ENCODE peak calls at places on chromosomes 12 and 14, in four cellular contexts. One of them, this sample, is unnamed.

GRCh38 chr14:92475451-92476187 is 38.0 kb upstream of the RIN3 start:
- DNase-seq in dorsolateral prefrontal cortex: no peak
- DNase-seq in CMK: no peak
- DNase-seq in Caki2: no peak
- DNase-seq in this sample: no peak

GRCh38 chr14:53458368-53458814 is 305.3 kb upstream of the DDHD1 start:
- DNase-seq in dorsolateral prefrontal cortex: no peak
- DNase-seq in CMK: no peak
- DNase-seq in Caki2: peak
- DNase-seq in this sample: peak

GRCh38 chr12:570949-571794 is 92.1 kb downstream of the NINJ2 start:
- DNase-seq in dorsolateral prefrontal cortex: no peak
- DNase-seq in CMK: no peak
- DNase-seq in Caki2: peak
- DNase-seq in this sample: no peak

GRCh38 chr14:104536942-104537612 is 42.5 kb upstream of the C14orf180 start:
- DNase-seq in Caki2: no peak
- DNase-seq in dorsolateral prefrontal cortex: no peak
- DNase-seq in CMK: no peak
- DNase-seq in this sample: peak

GRCh38 chr12:54891717-54892478 is 37.6 kb downstream of the MUCL1 start:
- DNase-seq in Caki2: no peak
- DNase-seq in dorsolateral prefrontal cortex: no peak
- DNase-seq in CMK: no peak
- DNase-seq in this sample: no peak

GRCh38 chr14:102828201-102828600 is 51.0 kb downstream of the TRAF3 start:
- DNase-seq in CMK: no peak
- DNase-seq in Caki2: no peak
- DNase-seq in dorsolateral prefrontal cortex: no peak
- DNase-seq in this sample: no peak

GRCh38 chr12:52359511-52360103 is 7.7 kb downstream of the KRT85 start:
- DNase-seq in CMK: no peak
- DNase-seq in dorsolateral prefrontal cortex: no peak
- DNase-seq in Caki2: no peak
- DNase-seq in this sample: no peak

GRCh38 chr14:105863296-105864108 is 337.1 kb downstream of the TMEM121 start:
- DNase-seq in Caki2: no peak
- DNase-seq in dorsolateral prefrontal cortex: peak
- DNase-seq in CMK: no peak
- DNase-seq in this sample: no peak

GRCh38 chr12:71708658-71709057 is 22.8 kb downstream of the TMEM19 start:
- DNase-seq in CMK: no peak
- DNase-seq in Caki2: no peak
- DNase-seq in dorsolateral prefrontal cortex: no peak
- DNase-seq in this sample: no peak

GRCh38 chr12:9364224-9365176 is 156.3 kb upstream of the PZP start:
- DNase-seq in Caki2: no peak
- DNase-seq in dorsolateral prefrontal cortex: peak
- DNase-seq in CMK: peak
- DNase-seq in this sample: peak

GRCh38 chr14:61925043-61925442 is 162.8 kb downstream of the SNAPC1 start:
- DNase-seq in dorsolateral prefrontal cortex: peak
- DNase-seq in Caki2: no peak
- DNase-seq in CMK: no peak
- DNase-seq in this sample: no peak

GRCh38 chr14:48429512-48429911 is 754.1 kb upstream of the MDGA2 start:
- DNase-seq in dorsolateral prefrontal cortex: no peak
- DNase-seq in Caki2: no peak
- DNase-seq in CMK: no peak
- DNase-seq in this sample: no peak

GRCh38 chr12:88577537-88577936 is 2.7 kb downstream of the KITLG start:
- DNase-seq in dorsolateral prefrontal cortex: no peak
- DNase-seq in Caki2: peak
- DNase-seq in CMK: no peak
- DNase-seq in this sample: no peak

GRCh38 chr12:130978785-130979184 is 25.1 kb downstream of the ADGRD1 start:
- DNase-seq in dorsolateral prefrontal cortex: no peak
- DNase-seq in CMK: no peak
- DNase-seq in Caki2: no peak
- DNase-seq in this sample: no peak

GRCh38 chr12:90023207-90023870 is 314.7 kb upstream of the ATP2B1 start:
- DNase-seq in dorsolateral prefrontal cortex: no peak
- DNase-seq in Caki2: no peak
- DNase-seq in CMK: no peak
- DNase-seq in this sample: no peak

GRCh38 chr12:11654338-11654737 is 4.9 kb downstream of the ETV6 start:
- DNase-seq in dorsolateral prefrontal cortex: no peak
- DNase-seq in CMK: no peak
- DNase-seq in Caki2: no peak
- DNase-seq in this sample: no peak

GRCh38 chr12:47808049-47808448 is 11.7 kb downstream of the HDAC7 start:
- DNase-seq in dorsolateral prefrontal cortex: no peak
- DNase-seq in Caki2: no peak
- DNase-seq in CMK: no peak
- DNase-seq in this sample: no peak

GRCh38 chr12:68581926-68582325 is 28.8 kb upstream of the RAP1B start:
- DNase-seq in Caki2: no peak
- DNase-seq in CMK: no peak
- DNase-seq in dorsolateral prefrontal cortex: no peak
- DNase-seq in this sample: no peak

GRCh38 chr14:103058209-103059055 is 1.1 kb upstream of the CDC42BPB start:
- DNase-seq in dorsolateral prefrontal cortex: no peak
- DNase-seq in CMK: no peak
- DNase-seq in Caki2: no peak
- DNase-seq in this sample: no peak

GRCh38 chr14:69428289-69428998 is 30.0 kb downstream of the SLC39A9 start:
- DNase-seq in CMK: no peak
- DNase-seq in dorsolateral prefrontal cortex: no peak
- DNase-seq in Caki2: no peak
- DNase-seq in this sample: no peak

GRCh38 chr12:25970082-25970481 is 11.6 kb downstream of the RASSF8 start:
- DNase-seq in CMK: no peak
- DNase-seq in dorsolateral prefrontal cortex: no peak
- DNase-seq in Caki2: no peak
- DNase-seq in this sample: no peak

GRCh38 chr14:37278673-37279538 is 81.2 kb downstream of the MIPOL1 start:
- DNase-seq in Caki2: no peak
- DNase-seq in dorsolateral prefrontal cortex: no peak
- DNase-seq in CMK: no peak
- DNase-seq in this sample: no peak

GRCh38 chr14:50083467-50084337 is 32.7 kb downstream of the VCPKMT start:
- DNase-seq in dorsolateral prefrontal cortex: no peak
- DNase-seq in CMK: no peak
- DNase-seq in Caki2: no peak
- DNase-seq in this sample: no peak

GRCh38 chr14:80364274-80364673 is 153.0 kb upstream of the DIO2 start:
- DNase-seq in Caki2: no peak
- DNase-seq in dorsolateral prefrontal cortex: no peak
- DNase-seq in CMK: no peak
- DNase-seq in this sample: no peak

GRCh38 chr12:51051787-51052186 is 3.7 kb downstream of the LETMD1 start:
- DNase-seq in Caki2: no peak
- DNase-seq in dorsolateral prefrontal cortex: no peak
- DNase-seq in CMK: no peak
- DNase-seq in this sample: no peak

GRCh38 chr14:74712499-74713394 is at the start of the genes AREL1 and FCF1:
- DNase-seq in Caki2: peak
- DNase-seq in CMK: peak
- DNase-seq in dorsolateral prefrontal cortex: peak
- DNase-seq in this sample: peak

GRCh38 chr12:68189766-68190700 is 30.5 kb upstream of the IFNG start:
- DNase-seq in Caki2: no peak
- DNase-seq in CMK: no peak
- DNase-seq in dorsolateral prefrontal cortex: no peak
- DNase-seq in this sample: peak

GRCh38 chr14:105540811-105541210 is 14.4 kb downstream of the TMEM121 start:
- DNase-seq in dorsolateral prefrontal cortex: no peak
- DNase-seq in Caki2: no peak
- DNase-seq in CMK: no peak
- DNase-seq in this sample: no peak

This sample was measured in HS-5.